ENCODE peak calls at places on chromosomes 3 and 15, in nine cellular contexts. B, P, H, U, K, R, L, X and Y are unnamed samples. For H3K36me3, the result is how much of the 10 kb centered on the place peaks cover.

GRCh38 chr3:174295336-174295735 is 563.8 kb upstream of the NAALADL2 start:
- DNase-seq in B (no peak), P (no peak), H (no peak), U (no peak), K (no peak), R (no peak), L (no peak), X (no peak), Y (peak)

GRCh38 chr3:28916713-28917499 is 364.0 kb upstream of the RBMS3 start:
- DNase-seq in B (peak), P (peak), H (peak), U (no peak), K (peak), R (peak), L (peak), X (peak), Y (peak)

GRCh38 chr15:90419202-90419601 is 31.2 kb downstream of the IQGAP1 start:
- DNase-seq in B (no peak), P (no peak), H (peak), U (no peak), K (no peak), R (no peak), L (no peak), X (no peak), Y (peak)

GRCh38 chr15:55434989-55435825 is 26.9 kb downstream of the PIERCE2 start:
- DNase-seq in B (no peak), P (no peak), H (peak), U (peak), K (peak), R (no peak), L (peak), X (peak), Y (peak)

GRCh38 chr3:150168694-150169093 is 198.0 kb upstream of the PFN2 start:
- DNase-seq in B (no peak), P (no peak), H (peak), U (no peak), K (no peak), R (peak), L (no peak), X (no peak), Y (no peak)

GRCh38 chr15:57263520-57263919 is 112.8 kb upstream of the CGNL1 start:
- DNase-seq in B (no peak), P (no peak), H (no peak), U (no peak), K (no peak), R (no peak), L (no peak), X (no peak), Y (no peak)

GRCh38 chr3:155065537-155065936 is 14.6 kb upstream of the MME start:
- DNase-seq in B (no peak), P (no peak), H (peak), U (peak), K (no peak), R (no peak), L (no peak), X (peak), Y (peak)

GRCh38 chr3:149471991-149472390 is 2.5 kb upstream of the TM4SF4 start:
- DNase-seq in B (no peak), P (no peak), H (peak), U (no peak), K (no peak), R (no peak), L (no peak), X (no peak), Y (no peak)

GRCh38 chr3:33932010-33932764 is 133.8 kb downstream of the PDCD6IP start:
- DNase-seq in B (no peak), P (no peak), H (no peak), U (no peak), K (no peak), R (no peak), L (no peak), X (no peak), Y (no peak)

GRCh38 chr3:105927720-105928119 is 58.9 kb upstream of the CBLB start:
- DNase-seq in B (no peak), P (no peak), H (no peak), U (no peak), K (no peak), R (no peak), L (no peak), X (no peak), Y (no peak)

GRCh38 chr3:101036213-101036618 is 43.0 kb upstream of the ABI3BP start:
- DNase-seq in B (no peak), P (peak), H (peak), U (peak), K (peak), R (no peak), L (no peak), X (peak), Y (peak)

GRCh38 chr3:23489338-23490158 is 286.4 kb downstream of the UBE2E2 start:
- DNase-seq in B (no peak), P (no peak), H (peak), U (no peak), K (no peak), R (no peak), L (no peak), X (no peak), Y (no peak)

GRCh38 chr15:70608156-70608555 is 155.2 kb downstream of the UACA start:
- DNase-seq in B (no peak), P (no peak), H (no peak), U (no peak), K (no peak), R (no peak), L (no peak), X (no peak), Y (peak)

GRCh38 chr15:97482521-97482920 is 478.0 kb upstream of the ARRDC4 start:
- DNase-seq in B (no peak), P (no peak), H (no peak), U (no peak), K (no peak), R (no peak), L (no peak), X (no peak), Y (no peak)

GRCh38 chr3:155548194-155548593 is 196.7 kb downstream of the PLCH1 start:
- DNase-seq in B (no peak), P (no peak), H (peak), U (no peak), K (no peak), R (no peak), L (no peak), X (peak), Y (peak)

GRCh38 chr15:77032647-77033416 is 37.9 kb downstream of the PSTPIP1 start:
- DNase-seq in B (no peak), P (no peak), H (no peak), U (no peak), K (no peak), R (peak), L (no peak), X (no peak), Y (no peak)

GRCh38 chr3:176561826-176562225 is 635.5 kb downstream of the TBL1XR1 start:
- DNase-seq in B (no peak), P (no peak), H (no peak), U (no peak), K (no peak), R (no peak), L (no peak), X (no peak), Y (no peak)

GRCh38 chr3:108305484-108306172 is 9.3 kb downstream of the HHLA2 start:
- DNase-seq in B (no peak), P (no peak), H (peak), U (peak), K (no peak), R (no peak), L (no peak), X (no peak), Y (no peak)

GRCh38 chr3:187610926-187611545 is 59.2 kb downstream of the SST start:
- DNase-seq in B (no peak), P (no peak), H (peak), U (no peak), K (no peak), R (no peak), L (no peak), X (no peak), Y (peak)

GRCh38 chr3:58164199-58164879 is 46.4 kb downstream of the DNASE1L3 start:
- DNase-seq in B (peak), P (peak), H (peak), U (peak), K (no peak), R (peak), L (no peak), X (no peak), Y (no peak)

GRCh38 chr3:124886168-124887051 is 755 bp downstream of the ITGB5 start:
- DNase-seq in B (peak), P (peak), H (peak), U (peak), K (no peak), R (peak), L (no peak), X (peak), Y (peak)

GRCh38 chr3:15325228-15325627 is 7.2 kb downstream of the SH3BP5 start:
- DNase-seq in B (peak), P (peak), H (peak), U (peak), K (peak), R (no peak), L (no peak), X (peak), Y (peak)

GRCh38 chr3:115470254-115470653 is 153.1 kb upstream of the GAP43 start:
- DNase-seq in B (peak), P (no peak), H (no peak), U (no peak), K (no peak), R (no peak), L (no peak), X (no peak), Y (no peak)

GRCh38 chr3:186609247-186609868 is 3.5 kb upstream of the AHSG start:
- DNase-seq in B (peak), P (no peak), H (peak), U (peak), K (no peak), R (no peak), L (peak), X (peak), Y (no peak)

GRCh38 chr3:156787926-156788663 is 38.1 kb upstream of the LEKR1 start:
- DNase-seq in B (peak), P (peak), H (peak), U (peak), K (no peak), R (no peak), L (no peak), X (peak), Y (peak)

GRCh38 chr3:136792931-136793330 is 26.0 kb upstream of the SLC35G2 start:
- DNase-seq in B (no peak), P (no peak), H (no peak), U (no peak), K (no peak), R (no peak), L (no peak), X (no peak), Y (no peak)

GRCh38 chr3:106208979-106209378 is 340.2 kb upstream of the CBLB start:
- DNase-seq in B (peak), P (no peak), H (peak), U (no peak), K (no peak), R (no peak), L (no peak), X (peak), Y (peak)

GRCh38 chr3:110568246-110568645 is 503.4 kb upstream of the NECTIN3 start:
- DNase-seq in B (no peak), P (peak), H (peak), U (peak), K (no peak), R (no peak), L (no peak), X (peak), Y (peak)

GRCh38 chr3:196519738-196520122 is 4.6 kb upstream of the SMCO1 start:
- DNase-seq in B (peak), P (no peak), H (no peak), U (no peak), K (no peak), R (no peak), L (peak), X (no peak), Y (no peak)

GRCh38 chr3:178472941-178473340 is 63.3 kb upstream of the KCNMB2 start:
- DNase-seq in B (no peak), P (no peak), H (no peak), U (no peak), K (no peak), R (no peak), L (no peak), X (no peak), Y (no peak)

DNA sequence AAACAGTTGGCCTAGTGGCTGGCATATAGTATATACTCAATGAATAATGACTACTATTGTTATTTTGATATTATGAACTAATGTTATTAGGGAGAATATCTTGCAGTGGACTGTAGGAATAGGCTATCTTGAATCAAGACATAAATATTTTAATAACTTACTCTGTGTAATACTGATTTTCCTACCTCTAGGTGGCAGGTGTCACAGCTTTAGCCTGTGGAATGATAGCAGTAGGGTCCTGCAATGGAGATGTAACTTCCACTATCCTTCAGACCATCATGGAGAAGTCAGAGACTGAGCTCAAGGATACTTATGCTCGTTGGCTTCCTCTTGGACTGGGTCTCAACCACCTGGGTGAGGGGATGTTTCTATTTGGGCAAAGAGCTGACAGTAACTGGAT is 6.5 kb downstream of the PSMD2 start:
- DNase-seq in B (no peak), P (no peak), H (peak), U (no peak), K (no peak), R (no peak), L (peak), X (no peak), Y (no peak)
- H3K36me3 ChIP-seq in B (half or more), P (half or more), H (half or more), U (half or more), K (half or more), R (half or more), L (half or more), X (half or more), Y (half or more)

DNA sequence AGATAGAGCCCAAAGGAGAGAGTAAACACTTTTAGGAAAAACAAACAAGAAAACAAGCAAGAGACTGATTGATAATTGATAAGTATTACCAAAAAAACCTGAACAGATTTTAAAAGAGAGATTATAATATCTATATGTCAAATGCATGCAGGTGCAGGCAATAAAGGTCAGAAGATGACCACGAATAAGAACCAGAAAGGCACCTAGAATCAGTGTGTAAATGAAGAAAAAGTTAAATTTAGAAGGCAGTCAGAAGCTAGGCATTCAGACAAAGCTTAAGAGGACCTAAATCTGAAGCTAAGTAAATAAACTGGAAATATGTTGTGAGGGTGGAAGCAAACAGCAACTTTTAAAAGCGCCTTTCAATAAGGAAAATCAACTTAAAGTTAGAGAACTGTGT is 16.3 kb downstream of the IQCB1 start:
- DNase-seq in B (no peak), P (no peak), H (no peak), U (no peak), K (no peak), R (no peak), L (no peak), X (no peak), Y (no peak)
- H3K36me3 ChIP-seq in B (under half), P (under half), H (under half), U (under half), K (under half), R (under half), L (half or more), X (under half), Y (under half)

GRCh38 chr3:52262447-52262846 is 16.0 kb downstream of the WDR82 start:
- DNase-seq in B (no peak), P (no peak), H (no peak), U (no peak), K (no peak), R (no peak), L (no peak), X (no peak), Y (no peak)

GRCh38 chr3:52270252-52270754 is 8.1 kb downstream of the WDR82 start:
- DNase-seq in B (no peak), P (no peak), H (peak), U (no peak), K (no peak), R (no peak), L (no peak), X (no peak), Y (no peak)

GRCh38 chr3:52268036-52268435 is 10.4 kb downstream of the WDR82 start:
- DNase-seq in B (no peak), P (no peak), H (no peak), U (no peak), K (no peak), R (no peak), L (no peak), X (no peak), Y (no peak)

GRCh38 chr3:52259448-52259847 is 13.9 kb downstream of the PPM1M start:
- DNase-seq in B (no peak), P (no peak), H (no peak), U (no peak), K (no peak), R (no peak), L (no peak), X (no peak), Y (no peak)

GRCh38 chr3:52265387-52265786 is 13.1 kb downstream of the WDR82 start:
- DNase-seq in B (no peak), P (no peak), H (no peak), U (peak), K (no peak), R (no peak), L (no peak), X (no peak), Y (no peak)
- H3K36me3 ChIP-seq in B (half or more), P (half or more), H (half or more), U (half or more), K (half or more), R (half or more), L (half or more), X (half or more), Y (half or more)

DNA sequence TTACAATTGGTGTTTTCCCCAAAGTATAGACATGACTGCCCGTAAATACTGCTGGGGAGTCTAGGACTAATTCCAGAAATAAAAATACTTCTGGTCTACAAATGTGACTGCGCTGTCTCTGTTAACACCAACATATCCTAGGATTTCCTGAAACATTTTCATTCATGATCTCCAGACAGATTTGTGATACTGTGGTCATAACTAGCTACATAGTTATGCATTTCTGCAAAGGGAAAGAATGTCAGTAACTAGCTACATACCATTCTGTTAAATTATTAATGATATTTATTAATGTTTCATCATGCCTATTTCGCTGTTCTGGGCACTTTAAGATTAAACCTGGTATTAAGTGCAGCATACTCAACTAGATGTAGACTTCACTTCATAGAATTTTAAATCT is 33.3 kb downstream of the SETD5 start:
- DNase-seq in B (no peak), P (no peak), H (no peak), U (no peak), K (no peak), R (no peak), L (no peak), X (no peak), Y (no peak)
- H3K36me3 ChIP-seq in B (half or more), P (half or more), H (half or more), U (half or more), K (half or more), R (half or more), L (half or more), X (half or more), Y (half or more)

GRCh38 chr3:119831941-119832371 is 50.1 kb downstream of the NR1I2 start:
- DNase-seq in B (no peak), P (no peak), H (peak), U (no peak), K (no peak), R (no peak), L (no peak), X (peak), Y (peak)
- H3K36me3 ChIP-seq in B (under half), P (under half), H (under half), U (under half), K (under half), R (under half), L (under half), X (under half), Y (under half)

GRCh38 chr3:12900885-12901411 is 59.6 kb upstream of the RPL32 start:
- DNase-seq in B (no peak), P (no peak), H (no peak), U (no peak), K (no peak), R (no peak), L (no peak), X (no peak), Y (no peak)

GRCh38 chr3:12903881-12904280 is 62.5 kb upstream of the RPL32 start:
- DNase-seq in B (no peak), P (no peak), H (no peak), U (no peak), K (no peak), R (no peak), L (no peak), X (no peak), Y (no peak)

GRCh38 chr3:12902181-12902999 is 61.0 kb upstream of the RPL32 start:
- DNase-seq in B (no peak), P (no peak), H (no peak), U (no peak), K (no peak), R (no peak), L (no peak), X (no peak), Y (no peak)

GRCh38 chr3:12903000-12903800 is 61.8 kb upstream of the RPL32 start:
- DNase-seq in B (no peak), P (no peak), H (no peak), U (no peak), K (no peak), R (no peak), L (no peak), X (no peak), Y (no peak)

DNA sequence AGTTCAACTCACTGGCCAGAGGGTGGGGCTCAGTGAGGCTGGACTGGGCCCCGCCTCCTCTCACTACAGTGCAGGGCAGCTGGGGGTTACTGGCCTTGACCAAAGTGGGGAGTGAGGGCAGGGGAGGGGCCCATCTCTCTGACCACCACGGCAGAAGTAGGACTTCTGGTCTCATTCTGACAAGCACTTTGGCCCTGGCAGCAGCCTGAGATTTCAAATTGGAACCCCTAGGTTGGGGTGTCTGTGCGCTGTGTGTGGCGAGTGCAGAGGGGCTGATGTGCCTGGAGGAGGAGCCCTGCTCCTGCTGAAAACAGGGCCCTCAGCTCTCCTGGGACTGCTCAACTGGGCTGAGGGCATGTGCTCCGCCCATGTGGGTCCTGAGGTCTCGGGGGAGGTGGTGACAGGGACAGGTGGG is 60.3 kb upstream of the RPL32 start:
- DNase-seq in B (peak), P (no peak), H (no peak), U (no peak), K (no peak), R (no peak), L (peak), X (no peak), Y (no peak)
- H3K36me3 ChIP-seq in B (under half), P (under half), H (under half), U (under half), K (under half), R (under half), L (half or more), X (under half), Y (half or more)

DNA sequence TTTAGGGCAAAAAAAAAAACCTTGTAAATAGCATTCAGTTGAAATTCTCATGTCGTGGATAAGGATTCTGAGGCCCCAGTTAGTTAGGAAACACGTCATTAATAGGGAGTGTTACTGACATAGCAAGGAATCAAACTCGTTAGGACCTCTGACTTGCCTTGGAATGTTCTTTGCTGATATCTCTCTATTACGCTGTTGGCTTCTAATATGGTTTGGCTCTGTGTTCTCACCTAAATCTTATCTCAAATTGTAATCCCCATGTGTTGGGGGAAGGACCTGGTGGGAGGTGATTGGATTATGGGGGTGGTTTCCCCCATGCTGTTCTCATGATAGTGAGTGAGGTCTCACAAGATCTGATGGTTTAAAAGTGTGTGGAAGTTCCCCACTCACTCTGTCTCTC is 40.3 kb downstream of the CHL1 start:
- DNase-seq in B (no peak), P (no peak), H (no peak), U (no peak), K (no peak), R (no peak), L (no peak), X (no peak), Y (no peak)
- H3K36me3 ChIP-seq in B (under half), P (under half), H (under half), U (under half), K (under half), R (under half), L (under half), X (under half), Y (under half)